ENCODE peak calls at places on chromosome 17, in six cellular contexts. One of them, this sample, is unnamed.

GRCh38 chr17:48194097-48194550 is 86.6 kb downstream of the SNX11 start:
- DNase-seq in activated CD4-positive, alpha-beta T cell treated with anti-CD3 and anti-CD28 coated beads for 24 hours: no peak
- DNase-seq in PC-3: peak; percentile 97
- DNase-seq in B cell: no peak
- DNase-seq in EH: peak; percentile 90
- DNase-seq in memory B cell: no peak
- DNase-seq in this sample: no peak

GRCh38 chr17:7548585-7549400 is at the start of gene TNFSF12:
- DNase-seq in activated CD4-positive, alpha-beta T cell treated with anti-CD3 and anti-CD28 coated beads for 24 hours: peak; percentile 31
- DNase-seq in PC-3: peak; percentile 31
- DNase-seq in B cell: peak; percentile 50
- DNase-seq in EH: peak; percentile 62
- DNase-seq in memory B cell: peak; percentile 48
- DNase-seq in this sample: no peak

GRCh38 chr17:41697122-41697962 is 8.7 kb downstream of the EIF1 start:
- DNase-seq in activated CD4-positive, alpha-beta T cell treated with anti-CD3 and anti-CD28 coated beads for 24 hours: no peak
- DNase-seq in PC-3: no peak
- DNase-seq in B cell: no peak
- DNase-seq in EH: peak; percentile 66
- DNase-seq in memory B cell: no peak
- DNase-seq in this sample: no peak

GRCh38 chr17:17575360-17576251 is 15.9 kb downstream of the PEMT start:
- DNase-seq in activated CD4-positive, alpha-beta T cell treated with anti-CD3 and anti-CD28 coated beads for 24 hours: no peak
- DNase-seq in PC-3: peak; percentile 80
- DNase-seq in B cell: no peak
- DNase-seq in EH: peak; percentile 51
- DNase-seq in memory B cell: no peak
- DNase-seq in this sample: no peak

GRCh38 chr17:8123695-8124349 is at the start of gene HES7:
- DNase-seq in activated CD4-positive, alpha-beta T cell treated with anti-CD3 and anti-CD28 coated beads for 24 hours: no peak
- DNase-seq in PC-3: peak; percentile 4
- DNase-seq in B cell: no peak
- DNase-seq in EH: peak; percentile 32
- DNase-seq in memory B cell: no peak
- DNase-seq in this sample: no peak

GRCh38 chr17:17175917-17176316 is 30.2 kb downstream of the PLD6 start:
- DNase-seq in activated CD4-positive, alpha-beta T cell treated with anti-CD3 and anti-CD28 coated beads for 24 hours: no peak
- DNase-seq in PC-3: no peak
- DNase-seq in B cell: peak; percentile 83
- DNase-seq in EH: no peak
- DNase-seq in memory B cell: peak; percentile 42
- DNase-seq in this sample: no peak

GRCh38 chr17:44309472-44309871 is 1.1 kb downstream of the RUNDC3A start:
- DNase-seq in activated CD4-positive, alpha-beta T cell treated with anti-CD3 and anti-CD28 coated beads for 24 hours: no peak
- DNase-seq in PC-3: peak; percentile 55
- DNase-seq in B cell: no peak
- DNase-seq in EH: no peak
- DNase-seq in memory B cell: no peak
- DNase-seq in this sample: no peak

GRCh38 chr17:79124513-79125209 is 50.0 kb downstream of the ENGASE start:
- DNase-seq in activated CD4-positive, alpha-beta T cell treated with anti-CD3 and anti-CD28 coated beads for 24 hours: no peak
- DNase-seq in PC-3: no peak
- DNase-seq in B cell: no peak
- DNase-seq in EH: no peak
- DNase-seq in memory B cell: no peak
- DNase-seq in this sample: no peak

GRCh38 chr17:40958086-40958953 is 8.4 kb downstream of the KRT39 start:
- DNase-seq in activated CD4-positive, alpha-beta T cell treated with anti-CD3 and anti-CD28 coated beads for 24 hours: no peak
- DNase-seq in PC-3: peak; percentile 82
- DNase-seq in B cell: no peak
- DNase-seq in EH: no peak
- DNase-seq in memory B cell: no peak
- DNase-seq in this sample: no peak

GRCh38 chr17:39517224-39517623 is 55.9 kb downstream of the CDK12 start:
- DNase-seq in activated CD4-positive, alpha-beta T cell treated with anti-CD3 and anti-CD28 coated beads for 24 hours: no peak
- DNase-seq in PC-3: no peak
- DNase-seq in B cell: no peak
- DNase-seq in EH: no peak
- DNase-seq in memory B cell: no peak
- DNase-seq in this sample: no peak

GRCh38 chr17:11736613-11737289 is 138.5 kb downstream of the DNAH9 start:
- DNase-seq in activated CD4-positive, alpha-beta T cell treated with anti-CD3 and anti-CD28 coated beads for 24 hours: no peak
- DNase-seq in PC-3: no peak
- DNase-seq in B cell: no peak
- DNase-seq in EH: no peak
- DNase-seq in memory B cell: no peak
- DNase-seq in this sample: no peak

GRCh38 chr17:76753061-76753961 is 15.4 kb downstream of the MFSD11 start:
- DNase-seq in activated CD4-positive, alpha-beta T cell treated with anti-CD3 and anti-CD28 coated beads for 24 hours: no peak
- DNase-seq in PC-3: peak; percentile 14
- DNase-seq in B cell: no peak
- DNase-seq in EH: no peak
- DNase-seq in memory B cell: no peak
- DNase-seq in this sample: no peak